ENCODE peak calls at places on chromosomes 5 and 9, in seven cellular contexts. W, D, A, X, V, B and O are unnamed samples. For H3K4me1, the result is how much of the 10 kb centered on the place peaks cover.

GRCh38 chr5:177362871-177363507 is 5.3 kb downstream of the RGS14 start:
- DNase-seq in W (peak), D (peak), A (peak), X (peak), V (peak), B (no peak), O (peak)

GRCh38 chr5:137649228-137649890 is 86.5 kb downstream of the KLHL3 start:
- DNase-seq in W (no peak), D (no peak), A (no peak), X (no peak), V (peak), B (peak), O (peak)

GRCh38 chr9:134365791-134366222 is 39.6 kb downstream of the RXRA start:
- DNase-seq in W (no peak), D (peak), A (no peak), X (no peak), V (peak), B (no peak), O (peak)

GRCh38 chr9:79671558-79671957 is 99.8 kb downstream of the TLE4 start:
- DNase-seq in W (no peak), D (no peak), A (no peak), X (peak), V (peak), B (peak), O (no peak)

GRCh38 chr5:44691811-44692210 is 116.9 kb upstream of the MRPS30 start:
- DNase-seq in W (no peak), D (no peak), A (no peak), X (no peak), V (no peak), B (no peak), O (no peak)

GRCh38 chr9:21653091-21653490 is 149.3 kb upstream of the MTAP start:
- DNase-seq in W (no peak), D (no peak), A (no peak), X (no peak), V (no peak), B (peak), O (no peak)

GRCh38 chr5:127320032-127320945 is 29.7 kb downstream of the MEGF10 start:
- DNase-seq in W (no peak), D (no peak), A (no peak), X (no peak), V (no peak), B (no peak), O (peak)

GRCh38 chr9:132488611-132489010 is 78.6 kb downstream of the CFAP77 start:
- DNase-seq in W (no peak), D (no peak), A (no peak), X (no peak), V (no peak), B (no peak), O (peak)

GRCh38 chr9:109779711-109780452 is at the start of gene PALM2AKAP2:
- DNase-seq in W (peak), D (peak), A (no peak), X (peak), V (peak), B (peak), O (peak)

GRCh38 chr5:58934629-58935097 is 351.8 kb downstream of the RAB3C start:
- DNase-seq in W (no peak), D (no peak), A (no peak), X (no peak), V (no peak), B (no peak), O (no peak)

GRCh38 chr9:71249729-71250317 is 128.4 kb upstream of the TRPM3 start:
- DNase-seq in W (no peak), D (peak), A (no peak), X (no peak), V (peak), B (peak), O (peak)

GRCh38 chr5:180821538-180821937 is 18.9 kb upstream of the MGAT1 start:
- DNase-seq in W (no peak), D (no peak), A (no peak), X (no peak), V (no peak), B (no peak), O (no peak)

DNA sequence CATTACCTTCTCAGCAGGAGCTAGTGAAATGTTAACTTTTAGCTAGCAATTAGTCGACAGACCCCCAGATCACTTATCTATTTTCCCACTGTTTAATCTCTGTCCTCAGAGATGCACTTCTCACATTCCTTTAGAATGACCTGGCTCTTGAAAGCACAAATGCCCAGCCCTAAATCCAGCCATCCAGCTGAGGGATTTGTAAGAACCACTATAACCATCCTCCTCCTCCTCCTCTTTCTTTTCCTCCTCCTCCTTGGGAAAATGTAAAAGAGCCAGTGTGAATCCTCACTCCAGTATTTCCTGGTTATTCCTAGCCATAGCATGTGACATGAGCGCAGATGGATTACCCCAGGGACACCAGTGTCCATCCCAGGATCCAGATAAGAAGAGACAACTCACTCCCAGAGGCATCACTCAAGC is 124.3 kb downstream of the ENC1 start:
- DNase-seq in W (no peak), D (no peak), A (no peak), X (no peak), V (peak), B (peak), O (no peak)
- H3K4me3 ChIP-seq in W (no peak), D (no peak), A (no peak), X (no peak), V (no peak), B (no peak), O (no peak)

GRCh38 chr5:56078271-56078670 is 83.5 kb upstream of the IL6ST start:
- DNase-seq in W (no peak), D (no peak), A (no peak), X (no peak), V (no peak), B (no peak), O (no peak)

GRCh38 chr5:56078675-56079500 is 84.1 kb upstream of the IL6ST start:
- DNase-seq in W (no peak), D (no peak), A (no peak), X (peak), V (no peak), B (peak), O (no peak)

GRCh38 chr5:56075361-56075760 is 80.6 kb upstream of the IL6ST start:
- DNase-seq in W (no peak), D (no peak), A (no peak), X (peak), V (peak), B (peak), O (no peak)

GRCh38 chr5:56077796-56078233 is 83.1 kb upstream of the IL6ST start:
- DNase-seq in W (no peak), D (no peak), A (no peak), X (no peak), V (no peak), B (no peak), O (no peak)

DNA sequence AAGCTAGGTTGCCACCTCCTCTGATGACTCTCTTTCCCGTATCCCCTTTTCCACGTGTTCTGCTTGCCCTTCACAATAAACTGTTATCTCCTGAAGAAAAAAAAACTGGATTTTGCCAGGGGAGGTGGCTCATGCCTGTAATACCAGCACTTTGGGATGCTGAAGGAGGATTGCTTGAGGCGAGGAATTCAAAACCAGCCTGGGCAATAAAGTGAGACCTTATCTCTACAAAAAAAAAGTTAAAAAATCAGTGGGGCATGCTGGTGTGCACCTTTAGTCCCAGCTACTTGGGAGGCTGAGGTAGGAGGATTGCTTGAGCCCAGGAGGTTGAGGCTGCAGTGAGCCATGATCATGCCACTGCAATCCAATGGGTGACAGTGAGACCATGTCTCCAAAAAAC is 81.7 kb upstream of the IL6ST start:
- DNase-seq in W (no peak), D (no peak), A (no peak), X (no peak), V (no peak), B (no peak), O (no peak)
- H3K4me1 ChIP-seq in W (under half), D (under half), A (under half), X (under half), V (under half), B (under half), O (under half)

GRCh38 chr9:124308606-124309310 is 51.0 kb downstream of the NEK6 start:
- DNase-seq in W (no peak), D (no peak), A (no peak), X (no peak), V (no peak), B (no peak), O (no peak)
- H3K27ac ChIP-seq in W (no peak), D (peak), A (no peak), X (no peak), V (peak), B (peak), O (no peak)

GRCh38 chr5:123512631-123513461 is 869 bp downstream of the CSNK1G3 start:
- DNase-seq in W (peak), D (peak), A (peak), X (peak), V (peak), B (peak), O (peak)

GRCh38 chr5:123517479-123517878 is 5.5 kb downstream of the CSNK1G3 start:
- DNase-seq in W (no peak), D (no peak), A (no peak), X (no peak), V (no peak), B (no peak), O (no peak)

GRCh38 chr5:123515904-123516303 is 3.9 kb downstream of the CSNK1G3 start:
- DNase-seq in W (no peak), D (no peak), A (no peak), X (no peak), V (no peak), B (no peak), O (no peak)

GRCh38 chr5:123511648-123512605 is at the start of gene CSNK1G3:
- DNase-seq in W (peak), D (peak), A (peak), X (peak), V (peak), B (peak), O (peak)

GRCh38 chr5:123514615-123515355 is 2.8 kb downstream of the CSNK1G3 start:
- DNase-seq in W (no peak), D (no peak), A (no peak), X (no peak), V (no peak), B (no peak), O (no peak)
- H3K4me3 ChIP-seq in W (no peak), D (no peak), A (no peak), X (no peak), V (no peak), B (no peak), O (no peak)